ENCODE peak calls at places on chromosome 4, in seven cellular contexts. O is breast epithelium, W is psoas muscle, F is cardiac fibroblast, J is AG10803, R is tibial artery, V is NB4. U is an unnamed sample.

GRCh38 chr4:6917445-6918241 is 8.0 kb downstream of the TBC1D14 start:
- DNase-seq in O (peak; percentile 64), W (peak; percentile 83), F (no peak), J (no peak), R (no peak), V (peak; percentile 91), U (peak; percentile 89)

GRCh38 chr4:184396001-184396400 is 78.3 kb downstream of the IRF2 start:
- DNase-seq in O (no peak), W (peak; percentile 58), F (no peak), J (no peak), R (no peak), V (no peak), U (no peak)

GRCh38 chr4:6322067-6322760 is 52.6 kb downstream of the WFS1 start:
- DNase-seq in O (no peak), W (peak; percentile 37), F (no peak), J (no peak), R (no peak), V (no peak), U (no peak)

GRCh38 chr4:151267822-151268535 is 9.0 kb upstream of the PRSS48 start:
- DNase-seq in O (no peak), W (no peak), F (no peak), J (no peak), R (no peak), V (no peak), U (no peak)

GRCh38 chr4:3375688-3376087 is 66.1 kb upstream of the HGFAC start:
- DNase-seq in O (no peak), W (peak; percentile 93), F (peak; percentile 67), J (peak; percentile 89), R (no peak), V (no peak), U (no peak)

GRCh38 chr4:165814256-165815010 is 58.6 kb upstream of the TLL1 start:
- DNase-seq in O (no peak), W (no peak), F (peak; percentile 8), J (no peak), R (no peak), V (no peak), U (peak; percentile 2)

GRCh38 chr4:172202480-172203076 is 389.4 kb downstream of the GALNTL6 start:
- DNase-seq in O (no peak), W (no peak), F (peak; percentile 18), J (peak; percentile 50), R (no peak), V (peak; percentile 46), U (peak; percentile 19)

GRCh38 chr4:87382116-87382515 is 8.9 kb downstream of the HSD17B11 start:
- DNase-seq in O (no peak), W (no peak), F (no peak), J (no peak), R (no peak), V (no peak), U (no peak)

GRCh38 chr4:22129454-22130075 is 181.0 kb upstream of the KCNIP4 start:
- DNase-seq in O (no peak), W (no peak), F (peak; percentile 58), J (peak; percentile 11), R (no peak), V (peak; percentile 52), U (peak; percentile 6)

GRCh38 chr4:78747328-78747946 is 28.7 kb upstream of the BMP2K start:
- DNase-seq in O (no peak), W (no peak), F (no peak), J (peak; percentile 98), R (no peak), V (no peak), U (no peak)

GRCh38 chr4:13701937-13702446 is 74.5 kb upstream of the BOD1L1 start:
- DNase-seq in O (no peak), W (no peak), F (peak; percentile 20), J (peak; percentile 77), R (no peak), V (peak; percentile 30), U (no peak)

GRCh38 chr4:120991885-120992284 is 69.4 kb upstream of the PRDM5 start:
- DNase-seq in O (no peak), W (no peak), F (no peak), J (no peak), R (no peak), V (no peak), U (no peak)

GRCh38 chr4:82618321-82618720 is 56.5 kb upstream of the TMEM150C start:
- DNase-seq in O (no peak), W (no peak), F (peak; percentile 34), J (peak; percentile 64), R (no peak), V (no peak), U (no peak)

GRCh38 chr4:182628540-182628939 is 288.6 kb downstream of the DCTD start:
- DNase-seq in O (no peak), W (no peak), F (no peak), J (no peak), R (no peak), V (no peak), U (no peak)

GRCh38 chr4:171629737-171630136 is 183.5 kb upstream of the GALNTL6 start:
- DNase-seq in O (no peak), W (peak; percentile 50), F (no peak), J (no peak), R (no peak), V (no peak), U (no peak)

GRCh38 chr4:152961041-152961751 is 25.1 kb downstream of the FHDC1 start:
- DNase-seq in O (no peak), W (no peak), F (peak; percentile 32), J (no peak), R (peak; percentile 70), V (no peak), U (no peak)

GRCh38 chr4:48078862-48079655 is 55.0 kb downstream of the TXK start:
- DNase-seq in O (no peak), W (no peak), F (no peak), J (no peak), R (no peak), V (no peak), U (no peak)

GRCh38 chr4:62711575-62711974 is 1511.4 kb downstream of the ADGRL3 start:
- DNase-seq in O (no peak), W (no peak), F (no peak), J (no peak), R (no peak), V (no peak), U (no peak)

GRCh38 chr4:62709618-62710252 is 1509.6 kb downstream of the ADGRL3 start:
- DNase-seq in O (no peak), W (no peak), F (peak; percentile 39), J (no peak), R (no peak), V (peak; percentile 41), U (peak; percentile 10)

GRCh38 chr4:62706423-62706822 is 1506.3 kb downstream of the ADGRL3 start:
- DNase-seq in O (no peak), W (no peak), F (no peak), J (no peak), R (no peak), V (no peak), U (no peak)
- TF ChIP-seq CTCF in O (no peak), W (no peak), F (no peak), J (no peak), R (no peak), V (no peak), U (no peak)

GRCh38 chr4:84691800-84692199 is 108.9 kb downstream of the CDS1 start:
- DNase-seq in O (no peak), W (no peak), F (no peak), J (no peak), R (no peak), V (no peak), U (no peak)
- H3K4me3 ChIP-seq in O (no peak overlapping the region), W (no peak overlapping the region), F (no peak overlapping the region), J (no peak overlapping the region), R (no peak overlapping the region), V (no peak overlapping the region), U (no peak overlapping the region)

GRCh38 chr4:156972370-156972980 is 876 bp upstream of the PDGFC start:
- DNase-seq in O (no peak), W (no peak), F (no peak), J (no peak), R (no peak), V (no peak), U (no peak)

GRCh38 chr4:156974264-156974663 is 2.7 kb upstream of the PDGFC start:
- DNase-seq in O (no peak), W (no peak), F (peak; percentile 63), J (peak; percentile 72), R (no peak), V (no peak), U (no peak)

GRCh38 chr4:156971168-156971601 is 414 bp downstream of the PDGFC start:
- DNase-seq in O (no peak), W (peak; percentile 51), F (no peak), J (no peak), R (peak; percentile 71), V (no peak), U (no peak)

GRCh38 chr4:156970501-156971167 is 965 bp downstream of the PDGFC start:
- DNase-seq in O (peak; percentile 66), W (peak; percentile 81), F (peak; percentile 75), J (peak; percentile 73), R (peak; percentile 82), V (no peak), U (no peak)

GRCh38 chr4:156971623-156972369 is at the start of gene PDGFC:
- DNase-seq in O (peak; percentile 69), W (peak; percentile 86), F (peak; percentile 78), J (peak; percentile 68), R (peak; percentile 91), V (no peak), U (no peak)
- TF ChIP-seq CTCF in O (no peak), W (peak; percentile 57), F (peak; percentile 38), J (peak; percentile 46), R (peak; percentile 35), V (no peak), U (peak; percentile 8)

GRCh38 chr4:185461565-185461964 is 10.0 kb downstream of the CCDC110 start:
- DNase-seq in O (no peak), W (no peak), F (no peak), J (no peak), R (no peak), V (no peak), U (no peak)

GRCh38 chr4:185456131-185456530 is 15.4 kb downstream of the CCDC110 start:
- DNase-seq in O (no peak), W (no peak), F (no peak), J (no peak), R (no peak), V (no peak), U (no peak)

GRCh38 chr4:185457136-185457535 is 14.4 kb downstream of the CCDC110 start:
- DNase-seq in O (no peak), W (no peak), F (no peak), J (no peak), R (no peak), V (no peak), U (peak; percentile 52)
- H3K4me3 ChIP-seq in O (no peak overlapping the region), W (no peak overlapping the region), F (no peak overlapping the region), J (no peak overlapping the region), R (no peak overlapping the region), V (no peak overlapping the region), U (no peak overlapping the region)